ENCODE peak calls at places on chromosomes 2 and 18, in seven cellular contexts. D is SK-N-SH; L is naive thymus-derived CD4-positive, alpha-beta T cell; H is fibroblast of lung; Z is Peyer's patch; P is K562; A is H9. U is an unnamed sample.

GRCh38 chr2:24435391-24436316 is 55.4 kb upstream of the NCOA1 start:
- DNase-seq in D (peak; percentile 61), L (no peak), H (peak; percentile 84), Z (peak; percentile 60), P (no peak), A (no peak), U (peak; percentile 46)

GRCh38 chr2:32680937-32681336 is 53.1 kb downstream of the TTC27 start:
- DNase-seq in D (no peak), L (no peak), H (peak; percentile 25), Z (no peak), P (no peak), A (no peak), U (no peak)

GRCh38 chr18:77807650-77808049 is 558.0 kb downstream of the GALR1 start:
- DNase-seq in D (no peak), L (no peak), H (no peak), Z (no peak), P (no peak), A (no peak), U (no peak)

GRCh38 chr2:134679740-134680139 is 39.1 kb downstream of the TMEM163 start:
- DNase-seq in D (no peak), L (peak; percentile 65), H (no peak), Z (no peak), P (peak; percentile 22), A (no peak), U (no peak)

GRCh38 chr2:46878886-46879285 is 36.7 kb downstream of the MCFD2 start:
- DNase-seq in D (peak; percentile 78), L (no peak), H (peak; percentile 73), Z (peak; percentile 46), P (no peak), A (peak; percentile 46), U (no peak)

GRCh38 chr2:12005886-12006681 is 259.7 kb downstream of the LPIN1 start:
- DNase-seq in D (no peak), L (peak; percentile 35), H (no peak), Z (peak; percentile 69), P (no peak), A (no peak), U (peak; percentile 63)

GRCh38 chr18:9321017-9321452 is 13.5 kb upstream of the TWSG1 start:
- DNase-seq in D (no peak), L (no peak), H (peak; percentile 86), Z (no peak), P (no peak), A (no peak), U (no peak)

GRCh38 chr2:165568361-165568760 is 98.9 kb downstream of the CSRNP3 start:
- DNase-seq in D (no peak), L (no peak), H (no peak), Z (no peak), P (no peak), A (no peak), U (no peak)

GRCh38 chr18:54949588-54949987 is 9.7 kb downstream of the CCDC68 start:
- DNase-seq in D (no peak), L (no peak), H (no peak), Z (no peak), P (no peak), A (no peak), U (no peak)

GRCh38 chr18:62500966-62501591 is 21.7 kb upstream of the ZCCHC2 start:
- DNase-seq in D (no peak), L (no peak), H (no peak), Z (no peak), P (no peak), A (no peak), U (no peak)

GRCh38 chr18:62498616-62499262 is 24.1 kb upstream of the ZCCHC2 start:
- DNase-seq in D (no peak), L (no peak), H (no peak), Z (no peak), P (no peak), A (no peak), U (no peak)

GRCh38 chr18:62497171-62497783 is 25.5 kb upstream of the ZCCHC2 start:
- DNase-seq in D (no peak), L (no peak), H (no peak), Z (no peak), P (no peak), A (no peak), U (no peak)

GRCh38 chr18:62500174-62500573 is 22.7 kb upstream of the ZCCHC2 start:
- DNase-seq in D (no peak), L (no peak), H (no peak), Z (no peak), P (no peak), A (no peak), U (no peak)

GRCh38 chr18:62499263-62499650 is 23.6 kb upstream of the ZCCHC2 start:
- DNase-seq in D (no peak), L (no peak), H (no peak), Z (no peak), P (no peak), A (no peak), U (no peak)
- H3K4me1 ChIP-seq in D (no peaks in the 10 kb centered on the region), L (no peaks in the 10 kb centered on the region), H (no peaks in the 10 kb centered on the region), Z (no peaks in the 10 kb centered on the region), P (no peaks in the 10 kb centered on the region), A (no peaks in the 10 kb centered on the region), U (no peaks in the 10 kb centered on the region)

GRCh38 chr2:96534131-96534530 is 2.4 kb upstream of the ARID5A start:
- DNase-seq in D (no peak), L (no peak), H (no peak), Z (no peak), P (no peak), A (no peak), U (no peak)
- H3K4me1 ChIP-seq in D (peaks cover 49% of the 10 kb centered on the region), L (peaks cover 31% of the 10 kb centered on the region), H (peaks cover 33% of the 10 kb centered on the region), Z (peaks cover 4% of the 10 kb centered on the region), P (peaks cover 13% of the 10 kb centered on the region), A (peaks cover 3% of the 10 kb centered on the region), U (peaks cover 29% of the 10 kb centered on the region)

GRCh38 chr2:172672114-172672513 is 63.5 kb upstream of the RAPGEF4 start:
- DNase-seq in D (no peak), L (no peak), H (peak; percentile 25), Z (no peak), P (no peak), A (no peak), U (no peak)
- H3K4me1 ChIP-seq in D (no peaks in the 10 kb centered on the region), L (no peaks in the 10 kb centered on the region), H (peaks cover 8% of the 10 kb centered on the region), Z (no peaks in the 10 kb centered on the region), P (peaks cover 6% of the 10 kb centered on the region), A (no peaks in the 10 kb centered on the region), U (no peaks in the 10 kb centered on the region)

DNA sequence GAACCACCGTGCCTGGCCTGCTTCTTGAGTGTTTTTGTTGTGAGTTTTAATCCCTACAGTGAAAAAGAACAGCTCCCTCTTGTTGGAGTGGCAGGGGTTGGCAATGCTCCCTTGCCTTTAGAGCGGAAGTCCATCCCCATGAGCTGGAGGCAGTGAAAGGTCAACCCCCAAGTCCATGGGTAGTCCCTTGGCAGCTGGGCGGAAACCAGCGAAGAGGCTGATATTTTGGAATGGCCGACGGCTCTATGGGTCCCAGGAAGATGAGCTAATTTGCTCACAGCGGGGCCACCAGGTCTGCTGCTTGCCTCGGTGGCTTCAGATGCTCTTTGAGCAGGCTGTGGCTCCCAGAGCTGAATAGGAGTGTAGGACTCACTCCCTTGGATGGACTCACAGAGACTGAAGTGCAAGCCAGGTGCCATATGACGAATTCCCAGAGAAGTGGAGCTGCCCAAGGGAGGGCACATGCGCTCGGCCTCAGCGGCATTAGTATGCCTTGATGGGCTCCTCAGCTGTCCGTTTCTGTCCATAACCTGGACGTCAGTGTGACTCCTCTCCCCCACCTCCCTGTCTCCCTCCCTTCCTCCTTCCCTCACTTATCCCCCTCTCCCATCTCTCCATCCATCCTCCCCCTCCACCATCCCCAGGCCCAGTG is 25.4 kb upstream of the RHOB start:
- DNase-seq in D (no peak), L (no peak), H (no peak), Z (no peak), P (no peak), A (no peak), U (peak; percentile 74)
- H3K4me1 ChIP-seq in D (peaks cover 32% of the 10 kb centered on the region), L (peaks cover 10% of the 10 kb centered on the region), H (peaks cover 55% of the 10 kb centered on the region), Z (no peaks in the 10 kb centered on the region), P (peaks cover 12% of the 10 kb centered on the region), A (no peaks in the 10 kb centered on the region), U (peaks cover 16% of the 10 kb centered on the region)

DNA sequence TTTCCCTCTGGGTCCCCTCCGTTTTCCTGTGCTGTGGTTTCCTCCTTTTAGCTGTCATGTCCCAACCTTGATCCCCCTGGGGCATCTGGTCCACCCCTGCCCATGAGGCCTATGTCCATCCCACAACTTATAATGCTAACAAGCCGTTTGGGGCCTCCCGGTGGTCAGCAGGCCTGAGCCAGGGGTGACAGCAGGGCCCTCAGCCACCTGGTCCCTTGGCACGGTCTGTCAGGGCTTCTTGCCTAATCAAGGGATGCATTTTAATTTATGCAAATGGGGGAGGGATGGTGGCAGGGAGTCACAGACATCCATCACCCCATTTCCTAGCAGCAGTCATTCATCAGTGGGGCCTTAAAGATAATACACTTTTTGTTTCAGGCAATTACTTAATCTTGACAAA is 174.4 kb downstream of the GLI2 start:
- DNase-seq in D (no peak), L (no peak), H (no peak), Z (no peak), P (no peak), A (no peak), U (no peak)
- H3K4me1 ChIP-seq in D (peaks cover 39% of the 10 kb centered on the region), L (no peaks in the 10 kb centered on the region), H (peaks cover 33% of the 10 kb centered on the region), Z (no peaks in the 10 kb centered on the region), P (peaks cover 17% of the 10 kb centered on the region), A (peaks cover 7% of the 10 kb centered on the region), U (no peaks in the 10 kb centered on the region)

GRCh38 chr18:48776641-48777025 is 174.1 kb downstream of the SMAD7 start:
- DNase-seq in D (no peak), L (no peak), H (no peak), Z (no peak), P (no peak), A (no peak), U (no peak)

GRCh38 chr18:48777026-48777736 is 173.6 kb downstream of the SMAD7 start:
- DNase-seq in D (peak; percentile 90), L (peak; percentile 68), H (peak; percentile 42), Z (peak; percentile 84), P (peak; percentile 76), A (peak; percentile 86), U (peak; percentile 21)

GRCh38 chr18:48776161-48776555 is 174.6 kb downstream of the SMAD7 start:
- DNase-seq in D (no peak), L (no peak), H (no peak), Z (no peak), P (no peak), A (no peak), U (no peak)

GRCh38 chr18:48774941-48775340 is 175.8 kb downstream of the SMAD7 start:
- DNase-seq in D (no peak), L (no peak), H (no peak), Z (no peak), P (no peak), A (no peak), U (no peak)

GRCh38 chr18:48775372-48776160 is 175.2 kb downstream of the SMAD7 start:
- DNase-seq in D (no peak), L (no peak), H (no peak), Z (no peak), P (no peak), A (no peak), U (no peak)
- H3K4me1 ChIP-seq in D (peaks cover 49% of the 10 kb centered on the region), L (peaks cover 4% of the 10 kb centered on the region), H (peaks cover 7% of the 10 kb centered on the region), Z (no peaks in the 10 kb centered on the region), P (peaks cover 5% of the 10 kb centered on the region), A (no peaks in the 10 kb centered on the region), U (peaks cover 3% of the 10 kb centered on the region)

DNA sequence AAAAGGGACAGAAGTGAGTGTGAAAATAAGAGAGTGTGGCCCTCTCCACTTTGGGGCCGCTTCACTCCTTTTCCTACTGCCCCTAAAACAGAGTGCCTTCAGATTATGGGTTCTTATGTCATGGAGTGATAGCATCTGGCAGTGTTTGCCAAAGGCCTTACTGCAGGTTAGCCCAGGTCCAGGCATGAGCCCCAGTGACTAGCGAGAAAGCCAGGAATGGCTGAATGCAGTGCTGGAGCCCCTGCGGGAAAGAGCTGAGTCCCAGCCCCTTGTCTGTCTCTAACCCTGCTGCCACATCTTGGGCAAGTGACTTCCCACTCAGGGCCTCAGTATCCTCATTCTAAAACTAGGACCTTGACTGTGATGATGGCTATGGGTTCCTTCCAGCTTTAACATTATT is 6.0 kb downstream of the IGFBP5 start:
- DNase-seq in D (no peak), L (no peak), H (no peak), Z (no peak), P (no peak), A (no peak), U (no peak)
- H3K4me1 ChIP-seq in D (peaks cover 35% of the 10 kb centered on the region), L (peaks cover 26% of the 10 kb centered on the region), H (peaks cover 25% of the 10 kb centered on the region), Z (peaks cover 5% of the 10 kb centered on the region), P (peaks cover 8% of the 10 kb centered on the region), A (peaks cover 6% of the 10 kb centered on the region), U (peaks cover 11% of the 10 kb centered on the region)